ENCODE peak calls at places on chromosome 6, in nine cellular contexts. S is HCT116, T is transverse colon, B is GM12878, J is prostate gland, K is adrenal gland, F is breast epithelium, Q is IMR-90, M is body of pancreas. U is an unnamed sample.

GRCh38 chr6:119278625-119279024 is 70.9 kb downstream of the MAN1A1 start:
- DNase-seq in S (no peak), T (no peak), B (no peak), J (no peak), K (no peak), F (no peak), Q (no peak), M (no peak), U (no peak)

GRCh38 chr6:121549741-121550140 is 114.3 kb downstream of the GJA1 start:
- DNase-seq in S (no peak), T (no peak), B (no peak), J (no peak), K (no peak), F (no peak), Q (peak), M (no peak), U (no peak)

GRCh38 chr6:113122060-113122459 is 735.1 kb upstream of the MARCKS start:
- DNase-seq in S (peak), T (no peak), B (no peak), J (no peak), K (peak), F (no peak), Q (peak), M (peak), U (no peak)

GRCh38 chr6:15148356-15149058 is 97.4 kb upstream of the JARID2 start:
- DNase-seq in S (no peak), T (no peak), B (no peak), J (no peak), K (no peak), F (no peak), Q (peak), M (peak), U (peak)

GRCh38 chr6:112618796-112619195 is 271.7 kb downstream of the RFPL4B start:
- DNase-seq in S (peak), T (no peak), B (no peak), J (no peak), K (no peak), F (no peak), Q (no peak), M (no peak), U (no peak)

GRCh38 chr6:23841116-23841515 is 284.9 kb upstream of the NRSN1 start:
- DNase-seq in S (no peak), T (no peak), B (no peak), J (no peak), K (no peak), F (no peak), Q (no peak), M (no peak), U (no peak)

GRCh38 chr6:42820509-42821340 is 38.9 kb downstream of the BICRAL start:
- DNase-seq in S (no peak), T (no peak), B (no peak), J (no peak), K (no peak), F (no peak), Q (no peak), M (no peak), U (no peak)

GRCh38 chr6:145199961-145200360 is 535.4 kb downstream of the EPM2A start:
- DNase-seq in S (no peak), T (no peak), B (no peak), J (no peak), K (no peak), F (no peak), Q (peak), M (no peak), U (no peak)

GRCh38 chr6:70566751-70567382 is at the start of gene SDHAF4:
- DNase-seq in S (peak), T (peak), B (peak), J (peak), K (peak), F (peak), Q (peak), M (peak), U (peak)

GRCh38 chr6:33018418-33018817 is 9.0 kb upstream of the HLA-DOA start:
- DNase-seq in S (no peak), T (no peak), B (no peak), J (no peak), K (no peak), F (no peak), Q (no peak), M (no peak), U (no peak)

GRCh38 chr6:44630125-44631028 is 242.9 kb downstream of the CDC5L start:
- DNase-seq in S (peak), T (peak), B (no peak), J (peak), K (peak), F (no peak), Q (peak), M (peak), U (no peak)

GRCh38 chr6:35014341-35014740 is 125.3 kb downstream of the ANKS1A start:
- DNase-seq in S (no peak), T (no peak), B (no peak), J (no peak), K (no peak), F (no peak), Q (no peak), M (no peak), U (no peak)

GRCh38 chr6:82396964-82397761 is 33.5 kb downstream of the TPBG start:
- DNase-seq in S (peak), T (no peak), B (no peak), J (no peak), K (no peak), F (no peak), Q (peak), M (no peak), U (no peak)

GRCh38 chr6:55040102-55040848 is 134.0 kb upstream of the HCRTR2 start:
- DNase-seq in S (no peak), T (no peak), B (no peak), J (no peak), K (no peak), F (no peak), Q (peak), M (no peak), U (no peak)

GRCh38 chr6:35024601-35025054 is 116.5 kb downstream of the TCP11 start:
- DNase-seq in S (peak), T (peak), B (no peak), J (no peak), K (peak), F (no peak), Q (peak), M (peak), U (no peak)

GRCh38 chr6:150998992-150999975 is 133.8 kb downstream of the MTHFD1L start:
- DNase-seq in S (no peak), T (no peak), B (no peak), J (no peak), K (no peak), F (no peak), Q (no peak), M (no peak), U (no peak)

GRCh38 chr6:28207244-28208179 is 17.6 kb upstream of the ZSCAN9 start:
- DNase-seq in S (no peak), T (peak), B (no peak), J (no peak), K (no peak), F (no peak), Q (peak), M (no peak), U (peak)

GRCh38 chr6:6962086-6962485 is 145.7 kb upstream of the RREB1 start:
- DNase-seq in S (no peak), T (no peak), B (no peak), J (no peak), K (no peak), F (no peak), Q (no peak), M (no peak), U (no peak)
- TF ChIP-seq POLR2A in S (no peak), T (no peak), B (no peak), J (no peak), K (no peak), F (no peak), Q (no peak), M (no peak), U (no peak)

GRCh38 chr6:135325624-135326424 is 144.7 kb downstream of the MYB start:
- DNase-seq in S (no peak), T (no peak), B (no peak), J (no peak), K (no peak), F (no peak), Q (no peak), M (no peak), U (no peak)

GRCh38 chr6:135324531-135324930 is 143.4 kb downstream of the MYB start:
- DNase-seq in S (no peak), T (no peak), B (no peak), J (no peak), K (no peak), F (no peak), Q (no peak), M (no peak), U (no peak)

GRCh38 chr6:135329851-135330803 is 149.0 kb downstream of the MYB start:
- DNase-seq in S (no peak), T (no peak), B (peak), J (no peak), K (no peak), F (no peak), Q (no peak), M (no peak), U (no peak)

GRCh38 chr6:135331002-135331401 is 149.9 kb downstream of the MYB start:
- DNase-seq in S (no peak), T (no peak), B (peak), J (no peak), K (no peak), F (no peak), Q (peak), M (no peak), U (no peak)

GRCh38 chr6:135328136-135328535 is 147.0 kb downstream of the MYB start:
- DNase-seq in S (no peak), T (no peak), B (no peak), J (no peak), K (no peak), F (no peak), Q (no peak), M (no peak), U (no peak)
- TF ChIP-seq POLR2A in S (no peak), T (no peak), B (no peak), J (no peak), K (no peak), F (no peak), Q (no peak), M (no peak), U (no peak)

GRCh38 chr6:166627039-166627874 is at the start of gene RPS6KA2:
- DNase-seq in S (peak), T (peak), B (peak), J (peak), K (peak), F (peak), Q (peak), M (peak), U (peak)
- TF ChIP-seq POLR2A in S (peak), T (peak), B (peak), J (peak), K (peak), F (peak), Q (peak), M (peak), U (peak)

GRCh38 chr6:136822379-136823127 is at the start of gene PEX7:
- DNase-seq in S (peak), T (peak), B (peak), J (peak), K (peak), F (peak), Q (peak), M (peak), U (peak)
- TF ChIP-seq POLR2A in S (peak), T (peak), B (peak), J (peak), K (peak), F (peak), Q (peak), M (peak), U (no peak)

U was measured in spleen.